ENCODE peak calls at places on chromosomes 4 and X, in nine cellular contexts. Q is esophagus squamous epithelium, F is Karpas-422, G is upper lobe of right lung, I is GM23338, B is psoas muscle, V is endodermal cell, T is A549, S is cardiac muscle cell. N is an unnamed sample.
A peak's percentile ranks its signal among the peaks of the same experiment; 100 is the strongest.

GRCh38 chr4:39970559-39971270 is 7.0 kb downstream of the PDS5A start:
- DNase-seq in I (peak; percentile 55), G (peak; percentile 63), V (peak; percentile 78), Q (no peak), T (no peak), S (peak; percentile 45), F (no peak), B (no peak), N (peak; percentile 4)

GRCh38 chr4:110610940-110611785 is 11.7 kb downstream of the PITX2 start:
- DNase-seq in V (peak; percentile 62), S (no peak), B (no peak), I (peak; percentile 67), Q (no peak), F (no peak), T (peak; percentile 30), G (no peak), N (no peak)

GRCh38 chrX:72021975-72022374 is 109.7 kb downstream of the RTL5 start:
- DNase-seq in G (no peak), S (no peak), V (peak; percentile 73), T (no peak), Q (no peak), B (no peak), I (peak; percentile 67), F (peak; percentile 68), N (no peak)

GRCh38 chrX:81378550-81378949 is 176.6 kb downstream of the SH3BGRL start:
- DNase-seq in I (no peak), F (no peak), Q (no peak), B (no peak), G (no peak), T (no peak), S (no peak), V (no peak), N (no peak)

GRCh38 chrX:18426004-18426320 is 554 bp downstream of the CDKL5 start:
- DNase-seq in B (no peak), V (no peak), G (no peak), S (no peak), I (peak; percentile 26), Q (no peak), T (no peak), F (no peak), N (no peak)

GRCh38 chrX:132843387-132843786 is 115.0 kb downstream of the HS6ST2 start:
- DNase-seq in T (no peak), G (no peak), S (no peak), I (no peak), Q (no peak), B (no peak), V (no peak), F (no peak), N (no peak)

GRCh38 chrX:129833153-129834004 is 10.3 kb downstream of the ZDHHC9 start:
- DNase-seq in T (no peak), F (no peak), V (no peak), I (no peak), Q (no peak), S (peak; percentile 69), B (no peak), G (no peak), N (no peak)

GRCh38 chr4:175035907-175036306 is 117.7 kb downstream of the ADAM29 start:
- DNase-seq in Q (no peak), F (no peak), V (no peak), G (no peak), B (no peak), S (no peak), T (no peak), I (no peak), N (no peak)

GRCh38 chr4:48538358-48538757 is 48.3 kb downstream of the ZAR1 start:
- DNase-seq in I (peak; percentile 21), F (no peak), B (no peak), T (no peak), Q (no peak), S (no peak), G (no peak), V (no peak), N (no peak)

GRCh38 chr4:128309585-128309984 is 22.0 kb upstream of the PGRMC2 start:
- DNase-seq in V (no peak), I (no peak), G (no peak), S (no peak), Q (no peak), F (no peak), B (no peak), T (no peak), N (no peak)

GRCh38 chr4:26613242-26613641 is 29.4 kb downstream of the TBC1D19 start:
- DNase-seq in S (no peak), I (no peak), F (no peak), V (no peak), T (no peak), G (no peak), Q (no peak), B (no peak), N (no peak)

GRCh38 chr4:188201851-188202250 is 62.6 kb downstream of the TRIML1 start:
- DNase-seq in V (no peak), F (no peak), Q (no peak), G (no peak), I (no peak), T (no peak), B (no peak), S (no peak), N (no peak)

GRCh38 chr4:57053508-57053907 is 56.7 kb downstream of the IGFBP7 start:
- DNase-seq in F (no peak), G (no peak), Q (no peak), I (no peak), B (no peak), S (peak; percentile 61), T (no peak), V (no peak), N (no peak)
- H3K27ac ChIP-seq in F (no peak overlapping the region), G (no peak overlapping the region), Q (no peak overlapping the region), I (no peak overlapping the region), B (no peak overlapping the region), S (no peak overlapping the region), T (peak overlapping the region; percentile 38), V (no peak overlapping the region), N (no peak overlapping the region)

DNA sequence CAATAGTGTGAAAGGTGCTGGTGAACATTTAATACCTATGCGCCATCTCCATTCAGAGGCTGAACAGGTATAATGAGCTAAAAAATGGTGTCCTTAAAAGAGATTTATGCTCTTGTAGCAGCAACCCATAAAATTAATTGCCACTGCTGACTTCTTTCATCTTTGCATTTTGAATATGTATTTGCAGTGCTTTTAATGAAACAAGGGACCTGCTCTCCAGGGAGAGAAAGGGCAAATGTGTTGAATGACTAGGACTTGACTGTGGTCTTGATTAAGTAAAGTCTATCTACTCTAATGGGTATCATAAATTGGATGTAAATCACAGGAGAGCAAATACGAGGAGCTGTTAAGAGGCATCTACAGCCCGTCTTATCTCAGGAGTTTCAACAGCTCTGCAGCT is 216.3 kb downstream of the PALLD start:
- DNase-seq in I (no peak), B (no peak), V (no peak), Q (no peak), G (no peak), F (no peak), S (no peak), T (no peak), N (no peak)
- H3K4me1 ChIP-seq in I (peaks cover 14% of the 10 kb centered on the region), B (peaks cover 37% of the 10 kb centered on the region), V (peaks cover 3% of the 10 kb centered on the region), Q (peaks cover 42% of the 10 kb centered on the region), G (peaks cover 25% of the 10 kb centered on the region), F (no peaks in the 10 kb centered on the region), S (peaks cover 21% of the 10 kb centered on the region), T (peaks cover 22% of the 10 kb centered on the region), N (no peaks in the 10 kb centered on the region)

GRCh38 chrX:69113723-69114122 is 51.5 kb downstream of the PJA1 start:
- DNase-seq in S (peak; percentile 19), F (no peak), Q (no peak), B (no peak), T (no peak), V (no peak), I (no peak), G (no peak), N (no peak)

GRCh38 chrX:69109036-69109663 is 56.1 kb downstream of the PJA1 start:
- DNase-seq in G (no peak), B (no peak), T (no peak), I (no peak), Q (no peak), F (no peak), V (peak; percentile 62), S (no peak), N (no peak)

GRCh38 chrX:69107231-69107739 is 58.0 kb downstream of the PJA1 start:
- DNase-seq in T (no peak), S (peak; percentile 72), B (no peak), F (no peak), V (peak; percentile 92), I (peak; percentile 70), Q (no peak), G (no peak), N (no peak)

GRCh38 chrX:69107747-69108410 is 57.4 kb downstream of the PJA1 start:
- DNase-seq in B (no peak), I (no peak), G (no peak), V (no peak), T (no peak), Q (no peak), S (peak; percentile 33), F (no peak), N (no peak)

GRCh38 chrX:69109706-69110635 is 55.3 kb downstream of the PJA1 start:
- DNase-seq in T (peak; percentile 71), V (peak; percentile 83), B (no peak), S (no peak), I (no peak), F (no peak), Q (no peak), G (no peak), N (no peak)
- H3K27ac ChIP-seq in T (peak overlapping the region; percentile 80), V (no peak overlapping the region), B (peak overlapping the region; percentile 58), S (no peak overlapping the region), I (no peak overlapping the region), F (no peak overlapping the region), Q (no peak overlapping the region), G (no peak overlapping the region), N (no peak overlapping the region)

GRCh38 chr4:5751918-5752802 is 41.2 kb downstream of the EVC start:
- DNase-seq in I (peak; percentile 87), B (no peak), G (peak; percentile 44), Q (no peak), V (peak; percentile 89), T (no peak), S (peak; percentile 47), F (no peak), N (no peak)

GRCh38 chr4:5751073-5751917 is 40.3 kb downstream of the EVC start:
- DNase-seq in S (peak; percentile 93), B (no peak), V (peak; percentile 62), F (no peak), Q (no peak), G (peak; percentile 46), T (no peak), I (peak; percentile 23), N (no peak)

GRCh38 chr4:5753766-5754528 is 42.9 kb downstream of the EVC start:
- DNase-seq in I (no peak), V (no peak), S (peak; percentile 91), Q (no peak), F (no peak), B (no peak), T (peak; percentile 43), G (peak; percentile 45), N (peak; percentile 46)

GRCh38 chr4:5753366-5753765 is 42.4 kb downstream of the EVC start:
- DNase-seq in Q (no peak), I (no peak), B (no peak), F (no peak), T (no peak), V (no peak), S (no peak), G (no peak), N (no peak)

DNA sequence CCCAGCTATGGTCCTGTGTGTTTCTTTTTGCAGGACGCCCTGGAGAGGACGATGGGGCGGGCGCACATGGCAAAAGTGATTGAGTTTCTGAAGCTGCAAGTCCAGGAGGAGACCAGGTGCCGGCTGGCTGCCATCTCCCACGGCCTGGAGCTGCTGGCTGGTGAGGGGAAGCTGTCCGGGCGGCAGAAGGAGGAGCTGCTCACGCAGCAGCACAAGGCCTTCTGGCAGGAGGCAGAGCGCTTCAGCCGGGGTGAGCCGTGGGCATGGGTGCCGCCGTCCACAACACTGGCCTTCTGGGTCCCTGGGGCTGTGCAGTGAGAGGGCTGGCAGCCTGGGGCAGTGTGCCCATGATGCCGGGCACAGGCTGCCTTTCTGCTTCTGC is 41.8 kb downstream of the EVC start:
- DNase-seq in T (no peak), Q (no peak), V (peak; percentile 73), I (no peak), B (no peak), S (no peak), G (no peak), F (no peak), N (no peak)
- H3K4me1 ChIP-seq in T (peaks cover 17% of the 10 kb centered on the region), Q (peaks cover 20% of the 10 kb centered on the region), V (peaks cover 11% of the 10 kb centered on the region), I (peaks cover 22% of the 10 kb centered on the region), B (no peaks in the 10 kb centered on the region), S (no peaks in the 10 kb centered on the region), G (no peaks in the 10 kb centered on the region), F (no peaks in the 10 kb centered on the region), N (peaks cover 3% of the 10 kb centered on the region)